ENCODE peak calls at places on chromosomes 11 and 22, in ten cellular contexts. One of them, this sample, is unnamed.

GRCh38 chr22:47851586-47851985 is 1089.1 kb downstream of the TBC1D22A start:
- DNase-seq in cardiac fibroblast: no peak
- DNase-seq in AG04449: no peak
- DNase-seq in foreskin fibroblast: no peak
- DNase-seq in ovary: no peak
- DNase-seq in hepatocyte: no peak
- DNase-seq in coronary artery: no peak
- DNase-seq in WERI-Rb-1: no peak
- DNase-seq in HCT116: no peak
- DNase-seq in body of pancreas: no peak
- DNase-seq in this sample: no peak

GRCh38 chr11:7347611-7348431 is 96.1 kb downstream of the SYT9 start:
- DNase-seq in cardiac fibroblast: no peak
- DNase-seq in AG04449: no peak
- DNase-seq in foreskin fibroblast: no peak
- DNase-seq in ovary: no peak
- DNase-seq in hepatocyte: no peak
- DNase-seq in coronary artery: no peak
- DNase-seq in WERI-Rb-1: no peak
- DNase-seq in HCT116: no peak
- DNase-seq in body of pancreas: no peak
- DNase-seq in this sample: no peak

GRCh38 chr11:20388096-20389055 is 860 bp downstream of the PRMT3 start:
- DNase-seq in cardiac fibroblast: peak
- DNase-seq in AG04449: no peak
- DNase-seq in foreskin fibroblast: no peak
- DNase-seq in ovary: no peak
- DNase-seq in hepatocyte: no peak
- DNase-seq in coronary artery: no peak
- DNase-seq in WERI-Rb-1: peak
- DNase-seq in HCT116: no peak
- DNase-seq in body of pancreas: no peak
- DNase-seq in this sample: no peak

GRCh38 chr22:30421695-30422480 is 3.7 kb upstream of the MTFP1 start:
- DNase-seq in cardiac fibroblast: peak
- DNase-seq in AG04449: no peak
- DNase-seq in foreskin fibroblast: no peak
- DNase-seq in ovary: no peak
- DNase-seq in hepatocyte: peak
- DNase-seq in coronary artery: no peak
- DNase-seq in WERI-Rb-1: no peak
- DNase-seq in HCT116: no peak
- DNase-seq in body of pancreas: no peak
- DNase-seq in this sample: no peak

GRCh38 chr11:88420165-88420781 is 82.7 kb upstream of the CTSC start:
- DNase-seq in cardiac fibroblast: peak
- DNase-seq in AG04449: peak
- DNase-seq in foreskin fibroblast: peak
- DNase-seq in ovary: no peak
- DNase-seq in hepatocyte: no peak
- DNase-seq in coronary artery: no peak
- DNase-seq in WERI-Rb-1: no peak
- DNase-seq in HCT116: no peak
- DNase-seq in body of pancreas: no peak
- DNase-seq in this sample: no peak

GRCh38 chr22:36104988-36105387 is 55.6 kb downstream of the APOL3 start:
- DNase-seq in cardiac fibroblast: no peak
- DNase-seq in AG04449: no peak
- DNase-seq in foreskin fibroblast: no peak
- DNase-seq in ovary: no peak
- DNase-seq in hepatocyte: no peak
- DNase-seq in coronary artery: no peak
- DNase-seq in WERI-Rb-1: no peak
- DNase-seq in HCT116: no peak
- DNase-seq in body of pancreas: no peak
- DNase-seq in this sample: no peak

GRCh38 chr11:125105921-125106320 is 5.5 kb downstream of the TMEM218 start:
- DNase-seq in cardiac fibroblast: no peak
- DNase-seq in AG04449: no peak
- DNase-seq in foreskin fibroblast: no peak
- DNase-seq in ovary: no peak
- DNase-seq in hepatocyte: no peak
- DNase-seq in coronary artery: no peak
- DNase-seq in WERI-Rb-1: no peak
- DNase-seq in HCT116: no peak
- DNase-seq in body of pancreas: no peak
- DNase-seq in this sample: no peak

GRCh38 chr22:37316875-37317371 is 34.6 kb downstream of the CYTH4 start:
- DNase-seq in cardiac fibroblast: peak
- DNase-seq in AG04449: no peak
- DNase-seq in foreskin fibroblast: peak
- DNase-seq in ovary: peak
- DNase-seq in hepatocyte: peak
- DNase-seq in coronary artery: no peak
- DNase-seq in WERI-Rb-1: peak
- DNase-seq in HCT116: peak
- DNase-seq in body of pancreas: peak
- DNase-seq in this sample: peak

GRCh38 chr11:69357458-69358397 is 63.8 kb downstream of the MYEOV start:
- DNase-seq in cardiac fibroblast: no peak
- DNase-seq in AG04449: no peak
- DNase-seq in foreskin fibroblast: no peak
- DNase-seq in ovary: no peak
- DNase-seq in hepatocyte: no peak
- DNase-seq in coronary artery: no peak
- DNase-seq in WERI-Rb-1: no peak
- DNase-seq in HCT116: no peak
- DNase-seq in body of pancreas: no peak
- DNase-seq in this sample: no peak

GRCh38 chr11:45860764-45861510 is 13.7 kb downstream of the CRY2 start:
- DNase-seq in cardiac fibroblast: no peak
- DNase-seq in AG04449: no peak
- DNase-seq in foreskin fibroblast: no peak
- DNase-seq in ovary: no peak
- DNase-seq in hepatocyte: no peak
- DNase-seq in coronary artery: no peak
- DNase-seq in WERI-Rb-1: no peak
- DNase-seq in HCT116: no peak
- DNase-seq in body of pancreas: no peak
- DNase-seq in this sample: no peak

GRCh38 chr11:25910090-25910489 is 421.8 kb upstream of the ANO3 start:
- DNase-seq in cardiac fibroblast: no peak
- DNase-seq in AG04449: no peak
- DNase-seq in foreskin fibroblast: no peak
- DNase-seq in ovary: no peak
- DNase-seq in hepatocyte: no peak
- DNase-seq in coronary artery: no peak
- DNase-seq in WERI-Rb-1: no peak
- DNase-seq in HCT116: no peak
- DNase-seq in body of pancreas: no peak
- DNase-seq in this sample: no peak

GRCh38 chr11:62882811-62883496 is 2.3 kb downstream of the SLC3A2 start:
- DNase-seq in cardiac fibroblast: no peak
- DNase-seq in AG04449: no peak
- DNase-seq in foreskin fibroblast: no peak
- DNase-seq in ovary: no peak
- DNase-seq in hepatocyte: no peak
- DNase-seq in coronary artery: no peak
- DNase-seq in WERI-Rb-1: no peak
- DNase-seq in HCT116: no peak
- DNase-seq in body of pancreas: no peak
- DNase-seq in this sample: no peak

GRCh38 chr11:123505546-123506299 is 75.7 kb downstream of the GRAMD1B start:
- DNase-seq in cardiac fibroblast: no peak
- DNase-seq in AG04449: no peak
- DNase-seq in foreskin fibroblast: no peak
- DNase-seq in ovary: no peak
- DNase-seq in hepatocyte: peak
- DNase-seq in coronary artery: no peak
- DNase-seq in WERI-Rb-1: peak
- DNase-seq in HCT116: no peak
- DNase-seq in body of pancreas: no peak
- DNase-seq in this sample: no peak

GRCh38 chr11:116861539-116861938 is 24.1 kb upstream of the APOA1 start:
- DNase-seq in cardiac fibroblast: peak
- DNase-seq in AG04449: no peak
- DNase-seq in foreskin fibroblast: peak
- DNase-seq in ovary: no peak
- DNase-seq in hepatocyte: no peak
- DNase-seq in coronary artery: no peak
- DNase-seq in WERI-Rb-1: no peak
- DNase-seq in HCT116: no peak
- DNase-seq in body of pancreas: no peak
- DNase-seq in this sample: no peak

GRCh38 chr22:35334010-35334409 is 34.3 kb downstream of the TOM1 start:
- DNase-seq in cardiac fibroblast: no peak
- DNase-seq in AG04449: no peak
- DNase-seq in foreskin fibroblast: no peak
- DNase-seq in ovary: no peak
- DNase-seq in hepatocyte: no peak
- DNase-seq in coronary artery: no peak
- DNase-seq in WERI-Rb-1: no peak
- DNase-seq in HCT116: no peak
- DNase-seq in body of pancreas: no peak
- DNase-seq in this sample: no peak

GRCh38 chr11:107583629-107584195 is 7.2 kb upstream of the ELMOD1 start:
- DNase-seq in cardiac fibroblast: peak
- DNase-seq in AG04449: no peak
- DNase-seq in foreskin fibroblast: peak
- DNase-seq in ovary: no peak
- DNase-seq in hepatocyte: no peak
- DNase-seq in coronary artery: no peak
- DNase-seq in WERI-Rb-1: no peak
- DNase-seq in HCT116: no peak
- DNase-seq in body of pancreas: no peak
- DNase-seq in this sample: no peak

GRCh38 chr11:103384652-103385051 is 275.4 kb downstream of the DYNC2H1 start:
- DNase-seq in cardiac fibroblast: peak
- DNase-seq in AG04449: no peak
- DNase-seq in foreskin fibroblast: no peak
- DNase-seq in ovary: no peak
- DNase-seq in hepatocyte: no peak
- DNase-seq in coronary artery: no peak
- DNase-seq in WERI-Rb-1: no peak
- DNase-seq in HCT116: no peak
- DNase-seq in body of pancreas: no peak
- DNase-seq in this sample: no peak

GRCh38 chr11:104619751-104620150 is 278.5 kb downstream of the CASP12 start:
- DNase-seq in cardiac fibroblast: no peak
- DNase-seq in AG04449: no peak
- DNase-seq in foreskin fibroblast: no peak
- DNase-seq in ovary: no peak
- DNase-seq in hepatocyte: no peak
- DNase-seq in coronary artery: no peak
- DNase-seq in WERI-Rb-1: no peak
- DNase-seq in HCT116: no peak
- DNase-seq in body of pancreas: no peak
- DNase-seq in this sample: no peak
- H3K4me3 ChIP-seq in cardiac fibroblast: no peak
- H3K4me3 ChIP-seq in AG04449: no peak
- H3K4me3 ChIP-seq in foreskin fibroblast: no peak
- H3K4me3 ChIP-seq in ovary: no peak
- H3K4me3 ChIP-seq in hepatocyte: no peak
- H3K4me3 ChIP-seq in coronary artery: no peak
- H3K4me3 ChIP-seq in WERI-Rb-1: no peak
- H3K4me3 ChIP-seq in HCT116: no peak
- H3K4me3 ChIP-seq in body of pancreas: no peak
- H3K4me3 ChIP-seq in this sample: no peak

DNA sequence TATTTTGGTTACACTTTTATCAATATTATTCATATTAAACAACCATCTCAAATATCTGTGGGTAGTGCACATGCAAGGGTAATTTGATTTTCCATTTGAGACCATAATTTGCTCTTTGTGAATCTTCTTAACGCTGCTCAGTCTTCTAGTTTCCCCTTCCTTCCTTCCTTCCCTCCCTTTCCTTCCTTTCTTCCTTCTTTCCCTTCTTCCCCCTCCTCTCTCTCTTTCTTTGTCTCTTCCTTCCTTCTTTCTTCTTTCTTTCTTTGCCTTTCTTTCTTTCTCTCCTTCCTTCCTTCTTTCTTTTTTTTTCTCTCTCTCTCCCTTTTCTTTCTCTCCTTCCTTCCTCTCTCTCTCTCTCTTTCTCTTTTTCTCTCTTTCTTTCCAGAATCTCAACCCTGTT is 4.1 kb upstream of the RNF26 start:
- DNase-seq in cardiac fibroblast: no peak
- DNase-seq in AG04449: no peak
- DNase-seq in foreskin fibroblast: no peak
- DNase-seq in ovary: no peak
- DNase-seq in hepatocyte: no peak
- DNase-seq in coronary artery: no peak
- DNase-seq in WERI-Rb-1: no peak
- DNase-seq in HCT116: no peak
- DNase-seq in body of pancreas: no peak
- DNase-seq in this sample: no peak
- TF ChIP-seq CTCF in cardiac fibroblast: no peak
- TF ChIP-seq CTCF in AG04449: no peak
- TF ChIP-seq CTCF in foreskin fibroblast: no peak
- TF ChIP-seq CTCF in ovary: no peak
- TF ChIP-seq CTCF in hepatocyte: no peak
- TF ChIP-seq CTCF in coronary artery: no peak
- TF ChIP-seq CTCF in WERI-Rb-1: no peak
- TF ChIP-seq CTCF in HCT116: no peak
- TF ChIP-seq CTCF in body of pancreas: no peak
- TF ChIP-seq CTCF in this sample: no peak

DNA sequence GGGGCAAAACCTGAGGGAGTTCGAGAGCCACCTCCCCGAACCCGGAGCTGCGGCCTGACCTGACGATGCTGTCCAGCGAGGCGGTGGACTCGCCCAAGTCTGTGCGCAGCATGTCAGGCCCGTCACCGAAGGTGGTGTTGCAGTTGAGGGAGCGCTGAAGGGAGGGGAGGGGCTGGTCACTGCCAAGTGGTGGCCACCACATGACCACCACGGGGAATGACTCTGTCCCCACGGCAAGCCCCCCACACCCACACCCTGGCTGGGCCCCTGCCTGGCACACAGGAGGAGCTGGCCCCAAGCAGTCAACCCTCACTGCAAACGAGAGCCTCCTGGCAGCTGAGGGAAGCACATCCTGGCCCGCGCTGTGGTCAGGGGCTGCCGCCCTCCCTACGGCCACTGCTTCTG is 30.8 kb downstream of the TRMU start:
- DNase-seq in cardiac fibroblast: no peak
- DNase-seq in AG04449: no peak
- DNase-seq in foreskin fibroblast: no peak
- DNase-seq in ovary: no peak
- DNase-seq in hepatocyte: no peak
- DNase-seq in coronary artery: no peak
- DNase-seq in WERI-Rb-1: no peak
- DNase-seq in HCT116: no peak
- DNase-seq in body of pancreas: no peak
- DNase-seq in this sample: no peak
- H3K4me3 ChIP-seq in cardiac fibroblast: no peak
- H3K4me3 ChIP-seq in AG04449: no peak
- H3K4me3 ChIP-seq in foreskin fibroblast: no peak
- H3K4me3 ChIP-seq in ovary: no peak
- H3K4me3 ChIP-seq in hepatocyte: no peak
- H3K4me3 ChIP-seq in coronary artery: no peak
- H3K4me3 ChIP-seq in WERI-Rb-1: no peak
- H3K4me3 ChIP-seq in HCT116: no peak
- H3K4me3 ChIP-seq in body of pancreas: no peak
- H3K4me3 ChIP-seq in this sample: no peak

GRCh38 chr11:93359396-93359795 is 28.9 kb downstream of the DEUP1 start:
- DNase-seq in cardiac fibroblast: no peak
- DNase-seq in AG04449: no peak
- DNase-seq in foreskin fibroblast: no peak
- DNase-seq in ovary: no peak
- DNase-seq in hepatocyte: no peak
- DNase-seq in coronary artery: no peak
- DNase-seq in WERI-Rb-1: no peak
- DNase-seq in HCT116: no peak
- DNase-seq in body of pancreas: no peak
- DNase-seq in this sample: peak

GRCh38 chr11:93361435-93361834 is 30.9 kb downstream of the DEUP1 start:
- DNase-seq in cardiac fibroblast: no peak
- DNase-seq in AG04449: no peak
- DNase-seq in foreskin fibroblast: no peak
- DNase-seq in ovary: no peak
- DNase-seq in hepatocyte: no peak
- DNase-seq in coronary artery: no peak
- DNase-seq in WERI-Rb-1: no peak
- DNase-seq in HCT116: no peak
- DNase-seq in body of pancreas: no peak
- DNase-seq in this sample: no peak
- TF ChIP-seq CTCF in cardiac fibroblast: peak
- TF ChIP-seq CTCF in AG04449: no peak
- TF ChIP-seq CTCF in foreskin fibroblast: no peak
- TF ChIP-seq CTCF in ovary: no peak
- TF ChIP-seq CTCF in hepatocyte: no peak
- TF ChIP-seq CTCF in coronary artery: no peak
- TF ChIP-seq CTCF in WERI-Rb-1: no peak
- TF ChIP-seq CTCF in HCT116: no peak
- TF ChIP-seq CTCF in body of pancreas: no peak
- TF ChIP-seq CTCF in this sample: no peak